ENCODE peak calls at places on chromosomes 5 and 9, in four cellular contexts. One of them, this sample, is unnamed.

GRCh38 chr5:177432143-177432904 is 5.8 kb downstream of the GRK6 start:
- DNase-seq in body of pancreas: no peak
- DNase-seq in brain microvascular endothelial cell: no peak
- DNase-seq in pancreas: no peak
- DNase-seq in this sample: peak; percentile 64

GRCh38 chr9:15282567-15282966 is 24.4 kb downstream of the TTC39B start:
- DNase-seq in body of pancreas: no peak
- DNase-seq in brain microvascular endothelial cell: no peak
- DNase-seq in pancreas: no peak
- DNase-seq in this sample: no peak

GRCh38 chr9:34759432-34760134 is 49.6 kb upstream of the CCL21 start:
- DNase-seq in brain microvascular endothelial cell: no peak
- DNase-seq in pancreas: no peak
- DNase-seq in body of pancreas: no peak
- DNase-seq in this sample: no peak

GRCh38 chr5:113020461-113021273 is 44.1 kb downstream of the DCP2 start:
- DNase-seq in body of pancreas: no peak
- DNase-seq in brain microvascular endothelial cell: peak; percentile 30
- DNase-seq in pancreas: no peak
- DNase-seq in this sample: no peak

GRCh38 chr9:3658964-3659363 is 133.2 kb upstream of the RFX3 start:
- DNase-seq in pancreas: no peak
- DNase-seq in body of pancreas: no peak
- DNase-seq in brain microvascular endothelial cell: no peak
- DNase-seq in this sample: no peak

GRCh38 chr5:73783823-73784222 is 157.8 kb downstream of the ARHGEF28 start:
- DNase-seq in brain microvascular endothelial cell: no peak
- DNase-seq in body of pancreas: no peak
- DNase-seq in pancreas: no peak
- DNase-seq in this sample: no peak

GRCh38 chr5:141003791-141004601 is 37.7 kb downstream of the PCDHAC2 start:
- DNase-seq in pancreas: no peak
- DNase-seq in body of pancreas: no peak
- DNase-seq in brain microvascular endothelial cell: no peak
- DNase-seq in this sample: no peak

GRCh38 chr9:121509175-121509574 is 9.5 kb upstream of the GGTA1 start:
- DNase-seq in pancreas: no peak
- DNase-seq in body of pancreas: no peak
- DNase-seq in brain microvascular endothelial cell: no peak
- DNase-seq in this sample: no peak

GRCh38 chr5:148734518-148734917 is 80.2 kb upstream of the HTR4 start:
- DNase-seq in pancreas: no peak
- DNase-seq in brain microvascular endothelial cell: no peak
- DNase-seq in body of pancreas: no peak
- DNase-seq in this sample: no peak

GRCh38 chr9:20683351-20684034 is 566 bp upstream of the FOCAD start:
- DNase-seq in brain microvascular endothelial cell: peak; percentile 69
- DNase-seq in pancreas: peak; percentile 23
- DNase-seq in body of pancreas: peak; percentile 46
- DNase-seq in this sample: peak; percentile 54

GRCh38 chr9:88174324-88174723 is 36.0 kb upstream of the SPATA31C2 start:
- DNase-seq in brain microvascular endothelial cell: no peak
- DNase-seq in body of pancreas: no peak
- DNase-seq in pancreas: no peak
- DNase-seq in this sample: no peak

GRCh38 chr5:84304591-84304990 is 80.1 kb downstream of the EDIL3 start:
- DNase-seq in pancreas: no peak
- DNase-seq in body of pancreas: no peak
- DNase-seq in brain microvascular endothelial cell: no peak
- DNase-seq in this sample: no peak

GRCh38 chr9:134218230-134218629 is 53.9 kb upstream of the RNU6ATAC start:
- DNase-seq in body of pancreas: no peak
- DNase-seq in brain microvascular endothelial cell: no peak
- DNase-seq in pancreas: no peak
- DNase-seq in this sample: no peak

GRCh38 chr5:34835664-34836063 is 3.3 kb upstream of the TTC23L start:
- DNase-seq in pancreas: no peak
- DNase-seq in body of pancreas: no peak
- DNase-seq in brain microvascular endothelial cell: no peak
- DNase-seq in this sample: no peak

GRCh38 chr5:20276061-20276958 is 288.3 kb upstream of the CDH18 start:
- DNase-seq in pancreas: no peak
- DNase-seq in brain microvascular endothelial cell: no peak
- DNase-seq in body of pancreas: no peak
- DNase-seq in this sample: no peak

GRCh38 chr5:41882765-41883164 is 12.5 kb upstream of the OXCT1 start:
- DNase-seq in brain microvascular endothelial cell: no peak
- DNase-seq in pancreas: no peak
- DNase-seq in body of pancreas: no peak
- DNase-seq in this sample: no peak

GRCh38 chr5:74903165-74903787 is 37.1 kb upstream of the FAM169A start:
- DNase-seq in brain microvascular endothelial cell: no peak
- DNase-seq in body of pancreas: peak; percentile 59
- DNase-seq in pancreas: peak; percentile 52
- DNase-seq in this sample: no peak

GRCh38 chr5:123454236-123454911 is 31.2 kb upstream of the CEP120 start:
- DNase-seq in pancreas: no peak
- DNase-seq in body of pancreas: no peak
- DNase-seq in brain microvascular endothelial cell: peak; percentile 10
- DNase-seq in this sample: no peak

GRCh38 chr5:177442066-177442836 is 4.4 kb upstream of the PRR7 start:
- DNase-seq in pancreas: no peak
- DNase-seq in brain microvascular endothelial cell: no peak
- DNase-seq in body of pancreas: no peak
- DNase-seq in this sample: no peak

GRCh38 chr5:10681605-10682428 is 79.2 kb downstream of the DAP start:
- DNase-seq in pancreas: no peak
- DNase-seq in body of pancreas: no peak
- DNase-seq in brain microvascular endothelial cell: no peak
- DNase-seq in this sample: no peak
- H3K27ac ChIP-seq in pancreas: no peak overlapping the region
- H3K27ac ChIP-seq in body of pancreas: no peak overlapping the region
- H3K27ac ChIP-seq in brain microvascular endothelial cell: no peak overlapping the region
- H3K27ac ChIP-seq in this sample: no peak overlapping the region

GRCh38 chr5:150190503-150190973 is 676 bp downstream of the SLC6A7 start:
- DNase-seq in pancreas: no peak
- DNase-seq in body of pancreas: no peak
- DNase-seq in brain microvascular endothelial cell: no peak
- DNase-seq in this sample: no peak

GRCh38 chr5:150192462-150192861 is 2.6 kb downstream of the SLC6A7 start:
- DNase-seq in body of pancreas: no peak
- DNase-seq in pancreas: no peak
- DNase-seq in brain microvascular endothelial cell: no peak
- DNase-seq in this sample: no peak

GRCh38 chr5:150188146-150188842 is 1.6 kb upstream of the SLC6A7 start:
- DNase-seq in body of pancreas: no peak
- DNase-seq in pancreas: no peak
- DNase-seq in brain microvascular endothelial cell: no peak
- DNase-seq in this sample: no peak

GRCh38 chr5:150189728-150190502 is at the start of gene SLC6A7:
- DNase-seq in pancreas: no peak
- DNase-seq in body of pancreas: no peak
- DNase-seq in brain microvascular endothelial cell: no peak
- DNase-seq in this sample: no peak

GRCh38 chr5:150190987-150191386 is 1.1 kb downstream of the SLC6A7 start:
- DNase-seq in brain microvascular endothelial cell: no peak
- DNase-seq in pancreas: no peak
- DNase-seq in body of pancreas: no peak
- DNase-seq in this sample: no peak
- H3K4me3 ChIP-seq in brain microvascular endothelial cell: no peak overlapping the region
- H3K4me3 ChIP-seq in pancreas: no peak overlapping the region
- H3K4me3 ChIP-seq in body of pancreas: no peak overlapping the region
- H3K4me3 ChIP-seq in this sample: no peak overlapping the region

GRCh38 chr9:92328225-92328624 is 2.5 kb downstream of the CENPP start:
- DNase-seq in pancreas: no peak
- DNase-seq in body of pancreas: no peak
- DNase-seq in brain microvascular endothelial cell: peak; percentile 53
- DNase-seq in this sample: no peak
- TF ChIP-seq CTCF in pancreas: no peak
- TF ChIP-seq CTCF in body of pancreas: no peak
- TF ChIP-seq CTCF in brain microvascular endothelial cell: peak; percentile 62
- TF ChIP-seq CTCF in this sample: no peak

DNA sequence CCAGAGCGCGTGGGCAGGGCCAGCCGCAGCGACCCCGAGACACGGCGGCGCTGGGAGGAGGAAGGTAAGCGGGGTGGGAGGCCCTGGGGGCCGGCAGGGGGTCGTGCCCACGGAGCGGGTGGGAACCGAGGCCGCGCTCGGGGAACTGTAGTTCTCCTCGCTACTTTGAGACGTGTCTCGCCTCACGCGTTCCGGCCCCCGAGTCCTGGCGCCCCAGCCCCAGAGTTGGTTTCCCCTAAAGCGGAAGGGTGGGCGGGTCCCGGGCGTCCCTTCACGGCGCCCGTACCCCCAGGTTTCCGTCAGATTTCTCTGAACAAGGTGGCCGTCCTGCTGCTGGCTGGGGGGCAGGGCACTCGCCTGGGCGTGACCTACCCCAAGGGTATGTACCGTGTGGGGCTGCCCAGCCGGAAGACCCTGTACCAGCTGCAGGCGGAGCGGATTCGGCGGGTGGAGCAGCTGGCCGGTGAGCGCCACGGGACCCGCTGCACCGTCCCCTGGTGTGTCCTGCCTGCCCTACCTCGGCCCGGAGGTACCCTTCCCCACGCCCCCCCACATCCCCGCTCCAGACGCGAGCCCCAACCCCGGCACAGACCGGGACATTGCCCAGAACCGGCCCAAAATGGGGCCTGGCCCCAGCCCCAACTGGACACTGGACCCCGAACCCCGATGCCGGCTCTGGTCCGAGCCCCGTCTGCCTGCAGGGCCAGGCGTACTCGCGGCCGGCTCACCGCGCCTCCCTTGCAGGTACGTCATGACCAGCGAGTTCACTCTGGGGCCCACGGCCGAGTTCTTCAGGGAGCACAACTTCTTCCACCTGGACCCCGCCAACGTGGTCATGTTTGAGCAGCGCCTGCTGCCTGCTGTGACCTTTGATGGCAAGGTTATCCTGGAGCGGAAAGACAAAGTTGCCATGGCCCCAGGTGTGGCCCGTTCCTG is 709 bp downstream of the UAP1L1 start:
- DNase-seq in brain microvascular endothelial cell: no peak
- DNase-seq in body of pancreas: no peak
- DNase-seq in pancreas: no peak
- DNase-seq in this sample: no peak
- H3K27ac ChIP-seq in brain microvascular endothelial cell: no peak overlapping the region
- H3K27ac ChIP-seq in body of pancreas: no peak overlapping the region
- H3K27ac ChIP-seq in pancreas: no peak overlapping the region
- H3K27ac ChIP-seq in this sample: peak overlapping the region; percentile 68

DNA sequence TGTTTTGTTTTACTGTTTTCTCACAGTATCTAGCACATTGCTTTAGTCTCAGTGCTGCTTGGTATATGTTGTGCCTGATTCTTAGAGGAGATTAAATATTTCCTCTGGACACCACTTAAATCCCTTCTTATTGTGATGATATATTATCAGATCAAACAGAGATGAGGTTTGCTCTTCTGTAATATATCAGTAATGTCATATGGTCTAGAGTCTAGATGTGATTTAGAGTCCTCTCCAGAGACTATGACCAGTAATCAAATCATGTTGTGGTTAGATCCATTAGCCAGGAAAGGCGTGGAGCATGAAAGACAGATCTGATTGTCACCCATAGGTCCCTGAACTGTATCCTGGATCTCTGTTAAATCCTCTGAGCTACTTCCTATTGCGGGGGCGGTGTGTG is 24.4 kb downstream of the CAMK4 start:
- DNase-seq in brain microvascular endothelial cell: no peak
- DNase-seq in body of pancreas: no peak
- DNase-seq in pancreas: no peak
- DNase-seq in this sample: no peak
- H3K4me3 ChIP-seq in brain microvascular endothelial cell: no peak overlapping the region
- H3K4me3 ChIP-seq in body of pancreas: no peak overlapping the region
- H3K4me3 ChIP-seq in pancreas: no peak overlapping the region
- H3K4me3 ChIP-seq in this sample: no peak overlapping the region

GRCh38 chr5:126506079-126506478 is 82.9 kb downstream of the GRAMD2B start:
- DNase-seq in body of pancreas: no peak
- DNase-seq in pancreas: no peak
- DNase-seq in brain microvascular endothelial cell: no peak
- DNase-seq in this sample: no peak
- TF ChIP-seq CTCF in body of pancreas: no peak
- TF ChIP-seq CTCF in pancreas: no peak
- TF ChIP-seq CTCF in brain microvascular endothelial cell: no peak
- TF ChIP-seq CTCF in this sample: no peak

DNA sequence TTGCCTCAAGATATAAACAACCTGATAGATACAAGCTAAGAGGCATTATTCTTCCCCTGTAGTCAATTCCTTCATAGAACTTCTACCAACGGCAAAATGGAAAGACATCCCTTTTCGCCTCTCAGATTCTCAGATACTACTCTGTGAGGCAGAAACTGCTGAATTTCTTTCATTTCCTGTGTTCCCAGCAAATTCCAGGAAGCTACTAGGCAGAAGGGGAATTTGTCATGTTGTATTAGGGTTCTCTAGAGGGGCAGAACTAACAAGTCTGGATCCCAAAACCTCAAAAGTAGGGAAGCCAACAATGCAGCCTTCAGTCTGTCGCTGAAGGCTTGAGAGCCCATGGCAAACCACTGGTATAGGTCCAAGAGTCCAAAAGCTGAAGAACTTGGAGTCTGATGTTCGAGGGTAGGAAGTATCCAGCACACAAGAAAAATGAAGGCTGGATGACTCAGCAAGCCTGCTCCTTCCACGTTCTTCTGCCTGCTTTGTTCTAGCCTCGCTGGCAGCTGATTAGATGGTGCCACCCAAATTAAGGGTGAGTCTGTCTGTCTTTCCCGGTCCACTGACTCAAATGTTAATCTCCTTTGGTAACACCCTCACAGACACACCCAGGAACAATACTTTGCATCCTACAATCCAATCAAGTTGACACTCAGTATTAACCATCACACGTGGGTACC is 15.2 kb downstream of the RNF180 start:
- DNase-seq in body of pancreas: no peak
- DNase-seq in pancreas: no peak
- DNase-seq in brain microvascular endothelial cell: no peak
- DNase-seq in this sample: no peak
- H3K27ac ChIP-seq in body of pancreas: no peak overlapping the region
- H3K27ac ChIP-seq in pancreas: no peak overlapping the region
- H3K27ac ChIP-seq in brain microvascular endothelial cell: no peak overlapping the region
- H3K27ac ChIP-seq in this sample: peak overlapping the region; percentile 66

GRCh38 chr9:111502506-111502905 is 18.3 kb upstream of the ECPAS start:
- DNase-seq in brain microvascular endothelial cell: no peak
- DNase-seq in body of pancreas: no peak
- DNase-seq in pancreas: no peak
- DNase-seq in this sample: peak; percentile 22
- H3K4me3 ChIP-seq in brain microvascular endothelial cell: no peak overlapping the region
- H3K4me3 ChIP-seq in body of pancreas: no peak overlapping the region
- H3K4me3 ChIP-seq in pancreas: no peak overlapping the region
- H3K4me3 ChIP-seq in this sample: no peak overlapping the region

GRCh38 chr5:159161361-159162214 is 47.8 kb downstream of the RNF145 start:
- DNase-seq in brain microvascular endothelial cell: no peak
- DNase-seq in body of pancreas: no peak
- DNase-seq in pancreas: no peak
- DNase-seq in this sample: no peak

GRCh38 chr5:159163027-159163699 is 46.2 kb downstream of the RNF145 start:
- DNase-seq in pancreas: no peak
- DNase-seq in body of pancreas: no peak
- DNase-seq in brain microvascular endothelial cell: peak; percentile 63
- DNase-seq in this sample: no peak

GRCh38 chr5:159166416-159166815 is 42.9 kb downstream of the RNF145 start:
- DNase-seq in brain microvascular endothelial cell: no peak
- DNase-seq in pancreas: no peak
- DNase-seq in body of pancreas: no peak
- DNase-seq in this sample: no peak

GRCh38 chr5:159163700-159164044 is 45.7 kb downstream of the RNF145 start:
- DNase-seq in brain microvascular endothelial cell: no peak
- DNase-seq in pancreas: no peak
- DNase-seq in body of pancreas: no peak
- DNase-seq in this sample: no peak
- TF ChIP-seq CTCF in brain microvascular endothelial cell: no peak
- TF ChIP-seq CTCF in pancreas: no peak
- TF ChIP-seq CTCF in body of pancreas: no peak
- TF ChIP-seq CTCF in this sample: no peak

GRCh38 chr5:64292611-64293215 is 127.1 kb downstream of the RNF180 start:
- DNase-seq in brain microvascular endothelial cell: peak; percentile 67
- DNase-seq in pancreas: no peak
- DNase-seq in body of pancreas: no peak
- DNase-seq in this sample: no peak
- H3K27ac ChIP-seq in brain microvascular endothelial cell: no peak overlapping the region
- H3K27ac ChIP-seq in pancreas: no peak overlapping the region
- H3K27ac ChIP-seq in body of pancreas: no peak overlapping the region
- H3K27ac ChIP-seq in this sample: no peak overlapping the region